ENCODE peak calls at places on chromosomes 1 and 21, in nine cellular contexts. One of them, this sample, is unnamed.

GRCh38 chr1:182574156-182574555 is 14.9 kb downstream of the RNASEL start:
- DNase-seq in fibroblast of mammary gland: no peak
- DNase-seq in HCT116: no peak
- DNase-seq in CD8-positive, alpha-beta T cell: no peak
- DNase-seq in CD4-positive, alpha-beta T cell: no peak
- DNase-seq in PC-3: no peak
- DNase-seq in fibroblast of pulmonary artery: no peak
- DNase-seq in WTC11: no peak
- DNase-seq in AG09309: no peak
- DNase-seq in this sample: no peak

GRCh38 chr1:100391675-100392074 is 39.4 kb downstream of the CDC14A start:
- DNase-seq in fibroblast of pulmonary artery: no peak
- DNase-seq in WTC11: no peak
- DNase-seq in fibroblast of mammary gland: no peak
- DNase-seq in PC-3: no peak
- DNase-seq in CD8-positive, alpha-beta T cell: no peak
- DNase-seq in AG09309: no peak
- DNase-seq in CD4-positive, alpha-beta T cell: peak; percentile 11
- DNase-seq in HCT116: no peak
- DNase-seq in this sample: no peak

GRCh38 chr1:94855307-94855700 is 35.1 kb downstream of the SLC44A3 start:
- DNase-seq in WTC11: no peak
- DNase-seq in fibroblast of mammary gland: peak; percentile 21
- DNase-seq in CD8-positive, alpha-beta T cell: no peak
- DNase-seq in AG09309: no peak
- DNase-seq in HCT116: no peak
- DNase-seq in fibroblast of pulmonary artery: no peak
- DNase-seq in PC-3: peak; percentile 88
- DNase-seq in CD4-positive, alpha-beta T cell: no peak
- DNase-seq in this sample: peak; percentile 89

GRCh38 chr1:114235956-114236355 is 82.3 kb upstream of the SYT6 start:
- DNase-seq in AG09309: no peak
- DNase-seq in fibroblast of pulmonary artery: no peak
- DNase-seq in PC-3: peak; percentile 10
- DNase-seq in fibroblast of mammary gland: no peak
- DNase-seq in WTC11: no peak
- DNase-seq in CD8-positive, alpha-beta T cell: no peak
- DNase-seq in CD4-positive, alpha-beta T cell: no peak
- DNase-seq in HCT116: no peak
- DNase-seq in this sample: no peak

GRCh38 chr21:32499249-32500055 is 85.9 kb downstream of the TCP10L start:
- DNase-seq in PC-3: peak; percentile 44
- DNase-seq in fibroblast of mammary gland: peak; percentile 43
- DNase-seq in CD4-positive, alpha-beta T cell: no peak
- DNase-seq in WTC11: no peak
- DNase-seq in CD8-positive, alpha-beta T cell: no peak
- DNase-seq in AG09309: no peak
- DNase-seq in HCT116: no peak
- DNase-seq in fibroblast of pulmonary artery: peak; percentile 83
- DNase-seq in this sample: no peak

GRCh38 chr1:100360790-100361232 is 8.5 kb downstream of the CDC14A start:
- DNase-seq in CD8-positive, alpha-beta T cell: no peak
- DNase-seq in AG09309: no peak
- DNase-seq in fibroblast of pulmonary artery: peak; percentile 36
- DNase-seq in HCT116: no peak
- DNase-seq in PC-3: no peak
- DNase-seq in CD4-positive, alpha-beta T cell: no peak
- DNase-seq in WTC11: no peak
- DNase-seq in fibroblast of mammary gland: peak; percentile 47
- DNase-seq in this sample: no peak

GRCh38 chr1:217078010-217078704 is 354.9 kb upstream of the ESRRG start:
- DNase-seq in AG09309: no peak
- DNase-seq in PC-3: peak; percentile 66
- DNase-seq in HCT116: no peak
- DNase-seq in fibroblast of pulmonary artery: no peak
- DNase-seq in CD8-positive, alpha-beta T cell: no peak
- DNase-seq in CD4-positive, alpha-beta T cell: no peak
- DNase-seq in fibroblast of mammary gland: no peak
- DNase-seq in WTC11: no peak
- DNase-seq in this sample: peak; percentile 9

GRCh38 chr1:247538561-247538960 is 2.3 kb upstream of the OR2C3 start:
- DNase-seq in AG09309: no peak
- DNase-seq in PC-3: no peak
- DNase-seq in HCT116: no peak
- DNase-seq in fibroblast of mammary gland: no peak
- DNase-seq in fibroblast of pulmonary artery: no peak
- DNase-seq in CD4-positive, alpha-beta T cell: no peak
- DNase-seq in CD8-positive, alpha-beta T cell: no peak
- DNase-seq in WTC11: no peak
- DNase-seq in this sample: no peak

GRCh38 chr1:233627376-233627775 is 13.5 kb downstream of the KCNK1 start:
- DNase-seq in WTC11: no peak
- DNase-seq in fibroblast of mammary gland: no peak
- DNase-seq in HCT116: no peak
- DNase-seq in fibroblast of pulmonary artery: no peak
- DNase-seq in CD4-positive, alpha-beta T cell: no peak
- DNase-seq in CD8-positive, alpha-beta T cell: no peak
- DNase-seq in PC-3: peak; percentile 23
- DNase-seq in AG09309: no peak
- DNase-seq in this sample: peak; percentile 64

GRCh38 chr1:166884040-166884642 is 8.1 kb upstream of the TADA1 start:
- DNase-seq in WTC11: peak; percentile 91
- DNase-seq in AG09309: no peak
- DNase-seq in PC-3: no peak
- DNase-seq in CD8-positive, alpha-beta T cell: no peak
- DNase-seq in CD4-positive, alpha-beta T cell: peak; percentile 2
- DNase-seq in HCT116: no peak
- DNase-seq in fibroblast of mammary gland: peak; percentile 28
- DNase-seq in fibroblast of pulmonary artery: peak; percentile 26
- DNase-seq in this sample: peak; percentile 14

GRCh38 chr1:171852273-171852672 is 11.0 kb downstream of the DNM3 start:
- DNase-seq in CD8-positive, alpha-beta T cell: no peak
- DNase-seq in PC-3: no peak
- DNase-seq in AG09309: no peak
- DNase-seq in fibroblast of pulmonary artery: peak; percentile 10
- DNase-seq in fibroblast of mammary gland: peak; percentile 30
- DNase-seq in CD4-positive, alpha-beta T cell: no peak
- DNase-seq in WTC11: no peak
- DNase-seq in HCT116: no peak
- DNase-seq in this sample: peak; percentile 35

GRCh38 chr1:11272544-11272841 is 505 bp upstream of the UBIAD1 start:
- DNase-seq in fibroblast of mammary gland: no peak
- DNase-seq in HCT116: no peak
- DNase-seq in WTC11: no peak
- DNase-seq in PC-3: no peak
- DNase-seq in AG09309: no peak
- DNase-seq in fibroblast of pulmonary artery: no peak
- DNase-seq in CD8-positive, alpha-beta T cell: no peak
- DNase-seq in CD4-positive, alpha-beta T cell: no peak
- DNase-seq in this sample: no peak
- TF ChIP-seq CTCF in fibroblast of mammary gland: peak; percentile 15
- TF ChIP-seq CTCF in HCT116: no peak
- TF ChIP-seq CTCF in WTC11: no peak
- TF ChIP-seq CTCF in PC-3: no peak
- TF ChIP-seq CTCF in AG09309: no peak
- TF ChIP-seq CTCF in fibroblast of pulmonary artery: peak; percentile 19
- TF ChIP-seq CTCF in CD8-positive, alpha-beta T cell: no peak
- TF ChIP-seq CTCF in CD4-positive, alpha-beta T cell: no peak
- TF ChIP-seq CTCF in this sample: no peak

GRCh38 chr1:228772516-228773212 is 37.4 kb downstream of the RHOU start:
- DNase-seq in HCT116: no peak
- DNase-seq in CD8-positive, alpha-beta T cell: no peak
- DNase-seq in AG09309: no peak
- DNase-seq in CD4-positive, alpha-beta T cell: no peak
- DNase-seq in fibroblast of pulmonary artery: no peak
- DNase-seq in PC-3: no peak
- DNase-seq in WTC11: no peak
- DNase-seq in fibroblast of mammary gland: no peak
- DNase-seq in this sample: no peak
- TF ChIP-seq CTCF in HCT116: no peak
- TF ChIP-seq CTCF in CD8-positive, alpha-beta T cell: no peak
- TF ChIP-seq CTCF in AG09309: no peak
- TF ChIP-seq CTCF in CD4-positive, alpha-beta T cell: no peak
- TF ChIP-seq CTCF in fibroblast of pulmonary artery: no peak
- TF ChIP-seq CTCF in PC-3: no peak
- TF ChIP-seq CTCF in WTC11: no peak
- TF ChIP-seq CTCF in fibroblast of mammary gland: no peak
- TF ChIP-seq CTCF in this sample: no peak

GRCh38 chr1:67700692-67701410 is 15.8 kb downstream of the GADD45A start:
- DNase-seq in fibroblast of mammary gland: no peak
- DNase-seq in CD4-positive, alpha-beta T cell: no peak
- DNase-seq in HCT116: peak; percentile 93
- DNase-seq in CD8-positive, alpha-beta T cell: no peak
- DNase-seq in WTC11: peak; percentile 53
- DNase-seq in PC-3: peak; percentile 78
- DNase-seq in AG09309: no peak
- DNase-seq in fibroblast of pulmonary artery: peak; percentile 61
- DNase-seq in this sample: peak; percentile 59
- TF ChIP-seq CTCF in fibroblast of mammary gland: no peak
- TF ChIP-seq CTCF in CD4-positive, alpha-beta T cell: no peak
- TF ChIP-seq CTCF in HCT116: peak; percentile 49
- TF ChIP-seq CTCF in CD8-positive, alpha-beta T cell: no peak
- TF ChIP-seq CTCF in WTC11: no peak
- TF ChIP-seq CTCF in PC-3: peak; percentile 37
- TF ChIP-seq CTCF in AG09309: peak; percentile 8
- TF ChIP-seq CTCF in fibroblast of pulmonary artery: peak; percentile 45
- TF ChIP-seq CTCF in this sample: peak; percentile 27

DNA sequence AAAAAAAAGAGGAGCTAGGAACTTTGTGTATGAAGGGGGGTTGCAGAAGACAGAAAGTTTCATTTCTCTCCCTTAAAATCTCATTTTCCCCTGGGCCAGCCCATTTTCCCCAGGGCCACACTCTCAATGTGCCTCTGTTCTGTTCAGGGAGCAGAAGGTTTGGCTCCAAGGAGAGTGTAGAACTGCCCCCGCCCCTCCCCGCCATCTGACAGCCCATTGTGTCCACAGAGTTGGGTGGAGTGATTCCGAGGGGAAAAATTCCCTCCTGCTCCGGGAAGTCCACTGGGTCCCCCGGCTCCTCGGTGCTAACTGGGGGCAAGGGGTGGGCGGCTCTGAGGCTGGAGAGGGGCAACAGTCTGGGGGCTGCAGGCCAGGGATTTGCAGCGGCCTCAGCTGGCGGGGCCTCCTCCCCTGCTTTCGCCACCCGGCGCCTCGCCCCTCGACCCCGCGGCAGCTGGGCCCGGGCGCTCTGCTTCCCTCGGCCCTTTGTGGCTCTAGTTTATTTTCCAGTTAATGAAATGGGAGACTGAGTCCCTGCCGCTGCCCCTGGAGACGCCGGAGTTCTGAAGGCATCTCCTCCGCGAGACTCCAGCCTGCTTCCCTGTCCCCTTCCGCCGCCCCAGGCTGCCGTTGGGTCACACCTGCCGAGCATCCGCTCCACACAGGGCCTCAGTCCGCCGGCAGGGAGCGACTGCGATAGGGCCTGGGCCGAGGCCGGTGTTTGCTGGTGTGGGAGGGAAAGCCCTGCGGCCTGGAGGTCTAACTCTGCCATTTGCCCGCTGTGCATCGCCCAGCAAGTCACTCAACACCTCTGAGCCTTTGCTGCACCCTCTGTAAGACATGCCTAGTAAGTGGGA is 14.7 kb upstream of the KIRREL1 start:
- DNase-seq in AG09309: no peak
- DNase-seq in HCT116: no peak
- DNase-seq in PC-3: no peak
- DNase-seq in fibroblast of pulmonary artery: no peak
- DNase-seq in WTC11: peak; percentile 78
- DNase-seq in fibroblast of mammary gland: no peak
- DNase-seq in CD4-positive, alpha-beta T cell: no peak
- DNase-seq in CD8-positive, alpha-beta T cell: no peak
- DNase-seq in this sample: no peak
- TF ChIP-seq CTCF in AG09309: no peak
- TF ChIP-seq CTCF in HCT116: no peak
- TF ChIP-seq CTCF in PC-3: no peak
- TF ChIP-seq CTCF in fibroblast of pulmonary artery: no peak
- TF ChIP-seq CTCF in WTC11: no peak
- TF ChIP-seq CTCF in fibroblast of mammary gland: no peak
- TF ChIP-seq CTCF in CD4-positive, alpha-beta T cell: no peak
- TF ChIP-seq CTCF in CD8-positive, alpha-beta T cell: no peak
- TF ChIP-seq CTCF in this sample: peak; percentile 36

DNA sequence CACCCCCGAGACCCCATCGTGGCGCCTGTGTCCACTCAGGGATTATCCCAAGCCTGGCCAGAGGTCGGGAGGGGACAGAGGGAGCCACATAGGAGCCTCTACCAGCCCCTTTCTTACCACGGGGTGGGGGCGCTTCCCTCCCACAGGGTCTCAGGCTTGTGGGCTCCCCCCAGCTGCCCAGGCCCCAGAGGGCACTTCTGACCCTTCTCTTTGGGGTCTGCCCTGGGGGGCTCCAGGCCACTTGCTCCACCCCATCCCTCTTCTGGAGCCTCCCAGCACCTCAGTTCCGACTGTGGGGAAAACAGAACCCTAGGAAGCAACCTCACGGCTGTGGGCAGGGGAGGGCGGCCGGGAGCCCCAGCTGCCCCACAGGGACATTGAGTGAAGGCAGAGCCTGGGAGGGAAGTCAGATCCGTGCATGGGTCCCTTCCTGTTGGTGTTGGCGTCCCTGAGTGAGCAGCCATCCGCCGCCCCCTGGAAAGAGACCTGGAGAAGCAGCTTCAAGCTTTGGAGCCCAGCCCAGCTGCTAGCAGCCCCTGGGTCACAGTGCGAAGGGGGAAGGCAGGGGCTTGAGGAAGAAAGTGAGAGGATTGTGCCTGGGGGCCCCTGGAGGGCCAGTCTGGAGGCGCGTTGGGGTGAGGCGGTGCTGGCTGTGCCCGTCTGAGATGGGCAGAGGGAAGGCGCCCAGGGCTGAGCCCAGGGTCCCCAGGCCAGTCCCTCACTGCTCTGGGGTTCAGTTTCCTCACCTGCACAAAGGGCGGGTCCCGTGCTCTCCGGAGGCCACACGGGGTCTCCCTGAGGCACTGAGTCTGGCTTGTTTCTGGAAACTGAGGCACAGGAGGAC is 22.1 kb downstream of the RRP1 start:
- DNase-seq in CD8-positive, alpha-beta T cell: no peak
- DNase-seq in HCT116: no peak
- DNase-seq in fibroblast of mammary gland: no peak
- DNase-seq in AG09309: no peak
- DNase-seq in WTC11: no peak
- DNase-seq in fibroblast of pulmonary artery: no peak
- DNase-seq in PC-3: no peak
- DNase-seq in CD4-positive, alpha-beta T cell: no peak
- DNase-seq in this sample: no peak
- TF ChIP-seq CTCF in CD8-positive, alpha-beta T cell: no peak
- TF ChIP-seq CTCF in HCT116: no peak
- TF ChIP-seq CTCF in fibroblast of mammary gland: no peak
- TF ChIP-seq CTCF in AG09309: no peak
- TF ChIP-seq CTCF in WTC11: no peak
- TF ChIP-seq CTCF in fibroblast of pulmonary artery: no peak
- TF ChIP-seq CTCF in PC-3: no peak
- TF ChIP-seq CTCF in CD4-positive, alpha-beta T cell: no peak
- TF ChIP-seq CTCF in this sample: no peak

DNA sequence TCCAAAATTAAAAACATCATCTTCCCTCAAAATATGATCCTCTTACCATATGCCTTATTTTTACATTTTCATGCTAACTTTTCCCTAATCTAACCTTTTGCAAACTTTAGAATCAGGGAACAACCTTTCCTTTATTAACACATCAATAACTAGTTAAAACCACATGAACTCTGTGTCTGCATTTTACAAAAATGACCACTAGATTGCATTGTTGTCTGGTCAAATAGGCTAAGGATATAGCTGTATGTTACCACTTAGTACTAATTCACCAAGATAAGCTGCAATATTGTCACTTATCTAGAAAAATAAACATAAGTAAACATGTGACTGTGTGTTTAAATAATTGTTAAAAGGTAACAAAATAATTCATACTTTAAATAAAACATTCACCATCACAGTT is 82.3 kb downstream of the DENND1B start:
- DNase-seq in fibroblast of mammary gland: peak; percentile 44
- DNase-seq in CD8-positive, alpha-beta T cell: no peak
- DNase-seq in PC-3: peak; percentile 29
- DNase-seq in fibroblast of pulmonary artery: peak; percentile 49
- DNase-seq in WTC11: no peak
- DNase-seq in HCT116: peak; percentile 4
- DNase-seq in AG09309: peak; percentile 17
- DNase-seq in CD4-positive, alpha-beta T cell: no peak
- DNase-seq in this sample: peak; percentile 43
- TF ChIP-seq CTCF in fibroblast of mammary gland: peak; percentile 28
- TF ChIP-seq CTCF in CD8-positive, alpha-beta T cell: no peak
- TF ChIP-seq CTCF in PC-3: peak; percentile 56
- TF ChIP-seq CTCF in fibroblast of pulmonary artery: peak; percentile 37
- TF ChIP-seq CTCF in WTC11: no peak
- TF ChIP-seq CTCF in HCT116: no peak
- TF ChIP-seq CTCF in AG09309: peak; percentile 35
- TF ChIP-seq CTCF in CD4-positive, alpha-beta T cell: no peak
- TF ChIP-seq CTCF in this sample: no peak